ENCODE peak calls at places on chromosomes 16 and 17, in eight cellular contexts. One of them, this sample, is unnamed.

GRCh38 chr17:79761894-79762570 is 15.9 kb upstream of the CBX2 start:
- DNase-seq in LHCN-M2: no peak
- DNase-seq in activated CD4-positive, CD25-positive, alpha-beta regulatory T cell: no peak
- DNase-seq in NCI-H2081: no peak
- DNase-seq in EL: no peak
- DNase-seq in heart right ventricle: no peak
- DNase-seq in HTR-8/SVneo: no peak
- DNase-seq in AG08396: no peak
- DNase-seq in this sample: no peak

GRCh38 chr17:78120971-78121800 is 7.4 kb downstream of the TMC6 start:
- DNase-seq in LHCN-M2: no peak
- DNase-seq in activated CD4-positive, CD25-positive, alpha-beta regulatory T cell: peak
- DNase-seq in NCI-H2081: no peak
- DNase-seq in EL: no peak
- DNase-seq in heart right ventricle: peak
- DNase-seq in HTR-8/SVneo: no peak
- DNase-seq in AG08396: no peak
- DNase-seq in this sample: no peak

GRCh38 chr17:80005360-80006338 is 30.0 kb downstream of the TBC1D16 start:
- DNase-seq in LHCN-M2: peak
- DNase-seq in activated CD4-positive, CD25-positive, alpha-beta regulatory T cell: peak
- DNase-seq in NCI-H2081: peak
- DNase-seq in EL: peak
- DNase-seq in heart right ventricle: peak
- DNase-seq in HTR-8/SVneo: peak
- DNase-seq in AG08396: peak
- DNase-seq in this sample: no peak

GRCh38 chr16:75727221-75727620 is 931 bp upstream of the CPHXL start:
- DNase-seq in LHCN-M2: no peak
- DNase-seq in activated CD4-positive, CD25-positive, alpha-beta regulatory T cell: no peak
- DNase-seq in NCI-H2081: no peak
- DNase-seq in EL: no peak
- DNase-seq in heart right ventricle: no peak
- DNase-seq in HTR-8/SVneo: no peak
- DNase-seq in AG08396: no peak
- DNase-seq in this sample: no peak

GRCh38 chr16:71895679-71896385 is 501 bp downstream of the IST1 start:
- DNase-seq in LHCN-M2: peak
- DNase-seq in activated CD4-positive, CD25-positive, alpha-beta regulatory T cell: no peak
- DNase-seq in NCI-H2081: no peak
- DNase-seq in EL: peak
- DNase-seq in heart right ventricle: peak
- DNase-seq in HTR-8/SVneo: peak
- DNase-seq in AG08396: peak
- DNase-seq in this sample: no peak

GRCh38 chr16:2468142-2468724 is 2.9 kb upstream of the NTN3 start:
- DNase-seq in LHCN-M2: no peak
- DNase-seq in activated CD4-positive, CD25-positive, alpha-beta regulatory T cell: no peak
- DNase-seq in NCI-H2081: peak
- DNase-seq in EL: peak
- DNase-seq in heart right ventricle: no peak
- DNase-seq in HTR-8/SVneo: no peak
- DNase-seq in AG08396: peak
- DNase-seq in this sample: no peak

GRCh38 chr16:88807142-88807625 is 3.6 kb downstream of the CDT1 start:
- DNase-seq in LHCN-M2: no peak
- DNase-seq in activated CD4-positive, CD25-positive, alpha-beta regulatory T cell: no peak
- DNase-seq in NCI-H2081: no peak
- DNase-seq in EL: no peak
- DNase-seq in heart right ventricle: no peak
- DNase-seq in HTR-8/SVneo: no peak
- DNase-seq in AG08396: no peak
- DNase-seq in this sample: no peak

GRCh38 chr17:10653987-10654386 is 3.1 kb downstream of the MYH3 start:
- DNase-seq in LHCN-M2: no peak
- DNase-seq in activated CD4-positive, CD25-positive, alpha-beta regulatory T cell: no peak
- DNase-seq in NCI-H2081: no peak
- DNase-seq in EL: no peak
- DNase-seq in heart right ventricle: no peak
- DNase-seq in HTR-8/SVneo: no peak
- DNase-seq in AG08396: no peak
- DNase-seq in this sample: no peak

GRCh38 chr17:50020841-50021599 is 26.0 kb upstream of the DLX3 start:
- DNase-seq in LHCN-M2: no peak
- DNase-seq in activated CD4-positive, CD25-positive, alpha-beta regulatory T cell: no peak
- DNase-seq in NCI-H2081: no peak
- DNase-seq in EL: no peak
- DNase-seq in heart right ventricle: no peak
- DNase-seq in HTR-8/SVneo: no peak
- DNase-seq in AG08396: peak
- DNase-seq in this sample: no peak

GRCh38 chr17:9644910-9645751 is at the start of gene USP43:
- DNase-seq in LHCN-M2: no peak
- DNase-seq in activated CD4-positive, CD25-positive, alpha-beta regulatory T cell: no peak
- DNase-seq in NCI-H2081: peak
- DNase-seq in EL: peak
- DNase-seq in heart right ventricle: no peak
- DNase-seq in HTR-8/SVneo: peak
- DNase-seq in AG08396: no peak
- DNase-seq in this sample: no peak

GRCh38 chr16:67481561-67482259 is 753 bp upstream of the ATP6V0D1 start:
- DNase-seq in LHCN-M2: peak
- DNase-seq in activated CD4-positive, CD25-positive, alpha-beta regulatory T cell: no peak
- DNase-seq in NCI-H2081: peak
- DNase-seq in EL: no peak
- DNase-seq in heart right ventricle: peak
- DNase-seq in HTR-8/SVneo: no peak
- DNase-seq in AG08396: no peak
- DNase-seq in this sample: peak

GRCh38 chr17:74037320-74037719 is 166.2 kb upstream of the RPL38 start:
- DNase-seq in LHCN-M2: no peak
- DNase-seq in activated CD4-positive, CD25-positive, alpha-beta regulatory T cell: no peak
- DNase-seq in NCI-H2081: peak
- DNase-seq in EL: no peak
- DNase-seq in heart right ventricle: no peak
- DNase-seq in HTR-8/SVneo: no peak
- DNase-seq in AG08396: no peak
- DNase-seq in this sample: no peak

GRCh38 chr17:19539040-19539399 is 5.4 kb downstream of the SLC47A1 start:
- DNase-seq in LHCN-M2: no peak
- DNase-seq in activated CD4-positive, CD25-positive, alpha-beta regulatory T cell: no peak
- DNase-seq in NCI-H2081: no peak
- DNase-seq in EL: no peak
- DNase-seq in heart right ventricle: no peak
- DNase-seq in HTR-8/SVneo: no peak
- DNase-seq in AG08396: no peak
- DNase-seq in this sample: no peak

GRCh38 chr17:44200478-44201155 is 933 bp upstream of the ATXN7L3 start:
- DNase-seq in LHCN-M2: no peak
- DNase-seq in activated CD4-positive, CD25-positive, alpha-beta regulatory T cell: no peak
- DNase-seq in NCI-H2081: peak
- DNase-seq in EL: no peak
- DNase-seq in heart right ventricle: no peak
- DNase-seq in HTR-8/SVneo: peak
- DNase-seq in AG08396: no peak
- DNase-seq in this sample: no peak

GRCh38 chr17:14205992-14206461 is 30.6 kb downstream of the CDRT15 start:
- DNase-seq in LHCN-M2: peak
- DNase-seq in activated CD4-positive, CD25-positive, alpha-beta regulatory T cell: peak
- DNase-seq in NCI-H2081: peak
- DNase-seq in EL: no peak
- DNase-seq in heart right ventricle: peak
- DNase-seq in HTR-8/SVneo: no peak
- DNase-seq in AG08396: no peak
- DNase-seq in this sample: no peak

GRCh38 chr16:3032624-3033023 is 4.1 kb downstream of the BICDL2 start:
- DNase-seq in LHCN-M2: no peak
- DNase-seq in activated CD4-positive, CD25-positive, alpha-beta regulatory T cell: no peak
- DNase-seq in NCI-H2081: no peak
- DNase-seq in EL: no peak
- DNase-seq in heart right ventricle: no peak
- DNase-seq in HTR-8/SVneo: no peak
- DNase-seq in AG08396: no peak
- DNase-seq in this sample: no peak

GRCh38 chr17:63496663-63497400 is 20.0 kb downstream of the ACE start:
- DNase-seq in LHCN-M2: no peak
- DNase-seq in activated CD4-positive, CD25-positive, alpha-beta regulatory T cell: no peak
- DNase-seq in NCI-H2081: no peak
- DNase-seq in EL: no peak
- DNase-seq in heart right ventricle: no peak
- DNase-seq in HTR-8/SVneo: no peak
- DNase-seq in AG08396: no peak
- DNase-seq in this sample: no peak

This sample was measured in ovary.